ENCODE peak calls at places on chromosomes 6 and 20, in nine cellular contexts. One of them, this sample, is unnamed.

GRCh38 chr6:104414723-104415122 is 445.0 kb downstream of the HACE1 start:
- DNase-seq in NCI-H1092 treated with DMSO at 0.1 percent for 48 hours: no peak
- DNase-seq in aorta: no peak
- DNase-seq in left ventricle myocardium inferior: no peak
- DNase-seq in non-pigmented ciliary epithelial cell: no peak
- DNase-seq in HFF-Myc: no peak
- DNase-seq in LoVo: no peak
- DNase-seq in activated CD4-positive, alpha-beta T cell treated with anti-CD3 and anti-CD28 coated beads, Interleukin-2, amount 50 U/mL, for 24 hours: no peak
- DNase-seq in pancreas: no peak
- DNase-seq in this sample: no peak

GRCh38 chr20:48691523-48691922 is 136.3 kb downstream of the PREX1 start:
- DNase-seq in pancreas: no peak
- DNase-seq in NCI-H1092 treated with DMSO at 0.1 percent for 48 hours: no peak
- DNase-seq in LoVo: no peak
- DNase-seq in HFF-Myc: no peak
- DNase-seq in left ventricle myocardium inferior: peak
- DNase-seq in aorta: no peak
- DNase-seq in activated CD4-positive, alpha-beta T cell treated with anti-CD3 and anti-CD28 coated beads, Interleukin-2, amount 50 U/mL, for 24 hours: no peak
- DNase-seq in non-pigmented ciliary epithelial cell: no peak
- DNase-seq in this sample: no peak

GRCh38 chr20:62245911-62246280 is 7.6 kb downstream of the OSBPL2 start:
- DNase-seq in left ventricle myocardium inferior: no peak
- DNase-seq in LoVo: no peak
- DNase-seq in non-pigmented ciliary epithelial cell: no peak
- DNase-seq in NCI-H1092 treated with DMSO at 0.1 percent for 48 hours: no peak
- DNase-seq in activated CD4-positive, alpha-beta T cell treated with anti-CD3 and anti-CD28 coated beads, Interleukin-2, amount 50 U/mL, for 24 hours: no peak
- DNase-seq in aorta: no peak
- DNase-seq in HFF-Myc: no peak
- DNase-seq in pancreas: no peak
- DNase-seq in this sample: no peak

GRCh38 chr6:4441981-4442434 is 306.6 kb upstream of the ECI2 start:
- DNase-seq in LoVo: no peak
- DNase-seq in NCI-H1092 treated with DMSO at 0.1 percent for 48 hours: no peak
- DNase-seq in pancreas: no peak
- DNase-seq in aorta: no peak
- DNase-seq in HFF-Myc: no peak
- DNase-seq in non-pigmented ciliary epithelial cell: no peak
- DNase-seq in activated CD4-positive, alpha-beta T cell treated with anti-CD3 and anti-CD28 coated beads, Interleukin-2, amount 50 U/mL, for 24 hours: no peak
- DNase-seq in left ventricle myocardium inferior: no peak
- DNase-seq in this sample: no peak

GRCh38 chr6:40568062-40568708 is 19.0 kb downstream of the LRFN2 start:
- DNase-seq in activated CD4-positive, alpha-beta T cell treated with anti-CD3 and anti-CD28 coated beads, Interleukin-2, amount 50 U/mL, for 24 hours: no peak
- DNase-seq in pancreas: no peak
- DNase-seq in non-pigmented ciliary epithelial cell: no peak
- DNase-seq in LoVo: no peak
- DNase-seq in NCI-H1092 treated with DMSO at 0.1 percent for 48 hours: no peak
- DNase-seq in left ventricle myocardium inferior: no peak
- DNase-seq in HFF-Myc: no peak
- DNase-seq in aorta: no peak
- DNase-seq in this sample: no peak

GRCh38 chr20:61948586-61949362 is 116.9 kb downstream of the TAF4 start:
- DNase-seq in HFF-Myc: no peak
- DNase-seq in activated CD4-positive, alpha-beta T cell treated with anti-CD3 and anti-CD28 coated beads, Interleukin-2, amount 50 U/mL, for 24 hours: no peak
- DNase-seq in non-pigmented ciliary epithelial cell: no peak
- DNase-seq in LoVo: no peak
- DNase-seq in left ventricle myocardium inferior: no peak
- DNase-seq in pancreas: no peak
- DNase-seq in NCI-H1092 treated with DMSO at 0.1 percent for 48 hours: no peak
- DNase-seq in aorta: peak
- DNase-seq in this sample: no peak

GRCh38 chr6:44667668-44668390 is 280.3 kb downstream of the CDC5L start:
- DNase-seq in non-pigmented ciliary epithelial cell: no peak
- DNase-seq in activated CD4-positive, alpha-beta T cell treated with anti-CD3 and anti-CD28 coated beads, Interleukin-2, amount 50 U/mL, for 24 hours: no peak
- DNase-seq in HFF-Myc: no peak
- DNase-seq in NCI-H1092 treated with DMSO at 0.1 percent for 48 hours: no peak
- DNase-seq in left ventricle myocardium inferior: no peak
- DNase-seq in LoVo: peak
- DNase-seq in aorta: no peak
- DNase-seq in pancreas: no peak
- DNase-seq in this sample: no peak

GRCh38 chr20:25389858-25390537 is 637 bp downstream of the ABHD12 start:
- DNase-seq in aorta: peak
- DNase-seq in activated CD4-positive, alpha-beta T cell treated with anti-CD3 and anti-CD28 coated beads, Interleukin-2, amount 50 U/mL, for 24 hours: peak
- DNase-seq in non-pigmented ciliary epithelial cell: no peak
- DNase-seq in HFF-Myc: no peak
- DNase-seq in left ventricle myocardium inferior: peak
- DNase-seq in NCI-H1092 treated with DMSO at 0.1 percent for 48 hours: peak
- DNase-seq in LoVo: peak
- DNase-seq in pancreas: peak
- DNase-seq in this sample: no peak

GRCh38 chr20:51095755-51096509 is 73.0 kb upstream of the KCNG1 start:
- DNase-seq in aorta: no peak
- DNase-seq in non-pigmented ciliary epithelial cell: no peak
- DNase-seq in pancreas: no peak
- DNase-seq in NCI-H1092 treated with DMSO at 0.1 percent for 48 hours: peak
- DNase-seq in left ventricle myocardium inferior: no peak
- DNase-seq in activated CD4-positive, alpha-beta T cell treated with anti-CD3 and anti-CD28 coated beads, Interleukin-2, amount 50 U/mL, for 24 hours: no peak
- DNase-seq in LoVo: no peak
- DNase-seq in HFF-Myc: no peak
- DNase-seq in this sample: no peak

GRCh38 chr6:34924831-34925613 is 36.0 kb downstream of the ANKS1A start:
- DNase-seq in NCI-H1092 treated with DMSO at 0.1 percent for 48 hours: no peak
- DNase-seq in HFF-Myc: no peak
- DNase-seq in activated CD4-positive, alpha-beta T cell treated with anti-CD3 and anti-CD28 coated beads, Interleukin-2, amount 50 U/mL, for 24 hours: no peak
- DNase-seq in aorta: no peak
- DNase-seq in non-pigmented ciliary epithelial cell: no peak
- DNase-seq in left ventricle myocardium inferior: no peak
- DNase-seq in LoVo: no peak
- DNase-seq in pancreas: no peak
- DNase-seq in this sample: no peak

GRCh38 chr6:168047841-168048723 is 30.9 kb downstream of the FRMD1 start:
- DNase-seq in non-pigmented ciliary epithelial cell: no peak
- DNase-seq in pancreas: no peak
- DNase-seq in HFF-Myc: no peak
- DNase-seq in activated CD4-positive, alpha-beta T cell treated with anti-CD3 and anti-CD28 coated beads, Interleukin-2, amount 50 U/mL, for 24 hours: no peak
- DNase-seq in left ventricle myocardium inferior: no peak
- DNase-seq in NCI-H1092 treated with DMSO at 0.1 percent for 48 hours: no peak
- DNase-seq in LoVo: no peak
- DNase-seq in aorta: peak
- DNase-seq in this sample: no peak

GRCh38 chr20:6492396-6493055 is 275.0 kb upstream of the BMP2 start:
- DNase-seq in non-pigmented ciliary epithelial cell: peak
- DNase-seq in left ventricle myocardium inferior: no peak
- DNase-seq in pancreas: no peak
- DNase-seq in aorta: no peak
- DNase-seq in NCI-H1092 treated with DMSO at 0.1 percent for 48 hours: no peak
- DNase-seq in activated CD4-positive, alpha-beta T cell treated with anti-CD3 and anti-CD28 coated beads, Interleukin-2, amount 50 U/mL, for 24 hours: no peak
- DNase-seq in HFF-Myc: no peak
- DNase-seq in LoVo: peak
- DNase-seq in this sample: no peak

GRCh38 chr6:164273491-164273890 is 859.0 kb downstream of the QKI start:
- DNase-seq in NCI-H1092 treated with DMSO at 0.1 percent for 48 hours: no peak
- DNase-seq in pancreas: no peak
- DNase-seq in aorta: no peak
- DNase-seq in left ventricle myocardium inferior: no peak
- DNase-seq in non-pigmented ciliary epithelial cell: no peak
- DNase-seq in activated CD4-positive, alpha-beta T cell treated with anti-CD3 and anti-CD28 coated beads, Interleukin-2, amount 50 U/mL, for 24 hours: no peak
- DNase-seq in LoVo: no peak
- DNase-seq in HFF-Myc: no peak
- DNase-seq in this sample: no peak

GRCh38 chr6:40194771-40195170 is 260.5 kb upstream of the MOCS1 start:
- DNase-seq in non-pigmented ciliary epithelial cell: no peak
- DNase-seq in activated CD4-positive, alpha-beta T cell treated with anti-CD3 and anti-CD28 coated beads, Interleukin-2, amount 50 U/mL, for 24 hours: no peak
- DNase-seq in HFF-Myc: no peak
- DNase-seq in pancreas: no peak
- DNase-seq in NCI-H1092 treated with DMSO at 0.1 percent for 48 hours: no peak
- DNase-seq in aorta: no peak
- DNase-seq in left ventricle myocardium inferior: no peak
- DNase-seq in LoVo: no peak
- DNase-seq in this sample: no peak

GRCh38 chr6:99026135-99026534 is 78.4 kb upstream of the FBXL4 start:
- DNase-seq in activated CD4-positive, alpha-beta T cell treated with anti-CD3 and anti-CD28 coated beads, Interleukin-2, amount 50 U/mL, for 24 hours: no peak
- DNase-seq in aorta: no peak
- DNase-seq in pancreas: no peak
- DNase-seq in NCI-H1092 treated with DMSO at 0.1 percent for 48 hours: no peak
- DNase-seq in non-pigmented ciliary epithelial cell: no peak
- DNase-seq in HFF-Myc: no peak
- DNase-seq in left ventricle myocardium inferior: no peak
- DNase-seq in LoVo: no peak
- DNase-seq in this sample: no peak

GRCh38 chr6:15399651-15400470 is 154.0 kb downstream of the JARID2 start:
- DNase-seq in LoVo: no peak
- DNase-seq in activated CD4-positive, alpha-beta T cell treated with anti-CD3 and anti-CD28 coated beads, Interleukin-2, amount 50 U/mL, for 24 hours: no peak
- DNase-seq in pancreas: peak
- DNase-seq in HFF-Myc: peak
- DNase-seq in left ventricle myocardium inferior: peak
- DNase-seq in non-pigmented ciliary epithelial cell: peak
- DNase-seq in aorta: peak
- DNase-seq in NCI-H1092 treated with DMSO at 0.1 percent for 48 hours: peak
- DNase-seq in this sample: no peak

GRCh38 chr6:53020005-53020744 is 25.1 kb upstream of the GSTA4 start:
- DNase-seq in NCI-H1092 treated with DMSO at 0.1 percent for 48 hours: no peak
- DNase-seq in HFF-Myc: no peak
- DNase-seq in aorta: no peak
- DNase-seq in pancreas: no peak
- DNase-seq in left ventricle myocardium inferior: no peak
- DNase-seq in activated CD4-positive, alpha-beta T cell treated with anti-CD3 and anti-CD28 coated beads, Interleukin-2, amount 50 U/mL, for 24 hours: no peak
- DNase-seq in non-pigmented ciliary epithelial cell: no peak
- DNase-seq in LoVo: no peak
- DNase-seq in this sample: no peak

GRCh38 chr6:15763827-15764226 is 101.0 kb upstream of the DTNBP1 start:
- DNase-seq in pancreas: peak
- DNase-seq in NCI-H1092 treated with DMSO at 0.1 percent for 48 hours: no peak
- DNase-seq in aorta: no peak
- DNase-seq in non-pigmented ciliary epithelial cell: no peak
- DNase-seq in LoVo: peak
- DNase-seq in left ventricle myocardium inferior: no peak
- DNase-seq in activated CD4-positive, alpha-beta T cell treated with anti-CD3 and anti-CD28 coated beads, Interleukin-2, amount 50 U/mL, for 24 hours: no peak
- DNase-seq in HFF-Myc: peak
- DNase-seq in this sample: no peak

GRCh38 chr20:49052334-49052733 is 6.2 kb downstream of the CSE1L start:
- DNase-seq in HFF-Myc: no peak
- DNase-seq in non-pigmented ciliary epithelial cell: no peak
- DNase-seq in NCI-H1092 treated with DMSO at 0.1 percent for 48 hours: no peak
- DNase-seq in aorta: no peak
- DNase-seq in activated CD4-positive, alpha-beta T cell treated with anti-CD3 and anti-CD28 coated beads, Interleukin-2, amount 50 U/mL, for 24 hours: no peak
- DNase-seq in left ventricle myocardium inferior: no peak
- DNase-seq in LoVo: no peak
- DNase-seq in pancreas: no peak
- DNase-seq in this sample: no peak

GRCh38 chr6:159828074-159828473 is 28.0 kb downstream of the PNLDC1 start:
- DNase-seq in aorta: no peak
- DNase-seq in LoVo: no peak
- DNase-seq in HFF-Myc: no peak
- DNase-seq in activated CD4-positive, alpha-beta T cell treated with anti-CD3 and anti-CD28 coated beads, Interleukin-2, amount 50 U/mL, for 24 hours: no peak
- DNase-seq in pancreas: no peak
- DNase-seq in left ventricle myocardium inferior: no peak
- DNase-seq in NCI-H1092 treated with DMSO at 0.1 percent for 48 hours: no peak
- DNase-seq in non-pigmented ciliary epithelial cell: no peak
- DNase-seq in this sample: no peak

GRCh38 chr20:63635431-63636141 is 8.7 kb upstream of the GMEB2 start:
- DNase-seq in aorta: peak
- DNase-seq in activated CD4-positive, alpha-beta T cell treated with anti-CD3 and anti-CD28 coated beads, Interleukin-2, amount 50 U/mL, for 24 hours: peak
- DNase-seq in LoVo: no peak
- DNase-seq in non-pigmented ciliary epithelial cell: no peak
- DNase-seq in left ventricle myocardium inferior: no peak
- DNase-seq in pancreas: no peak
- DNase-seq in HFF-Myc: no peak
- DNase-seq in NCI-H1092 treated with DMSO at 0.1 percent for 48 hours: no peak
- DNase-seq in this sample: no peak

GRCh38 chr20:53513168-53513488 is 80.5 kb downstream of the ZNF217 start:
- DNase-seq in activated CD4-positive, alpha-beta T cell treated with anti-CD3 and anti-CD28 coated beads, Interleukin-2, amount 50 U/mL, for 24 hours: no peak
- DNase-seq in LoVo: no peak
- DNase-seq in pancreas: no peak
- DNase-seq in left ventricle myocardium inferior: no peak
- DNase-seq in NCI-H1092 treated with DMSO at 0.1 percent for 48 hours: no peak
- DNase-seq in non-pigmented ciliary epithelial cell: no peak
- DNase-seq in aorta: no peak
- DNase-seq in HFF-Myc: no peak
- DNase-seq in this sample: no peak

GRCh38 chr6:119547024-119547423 is 197.5 kb upstream of the MAN1A1 start:
- DNase-seq in LoVo: no peak
- DNase-seq in activated CD4-positive, alpha-beta T cell treated with anti-CD3 and anti-CD28 coated beads, Interleukin-2, amount 50 U/mL, for 24 hours: no peak
- DNase-seq in left ventricle myocardium inferior: no peak
- DNase-seq in pancreas: no peak
- DNase-seq in non-pigmented ciliary epithelial cell: no peak
- DNase-seq in aorta: no peak
- DNase-seq in NCI-H1092 treated with DMSO at 0.1 percent for 48 hours: no peak
- DNase-seq in HFF-Myc: no peak
- DNase-seq in this sample: no peak

GRCh38 chr6:13215390-13215789 is 112.9 kb downstream of the TBC1D7 start:
- DNase-seq in left ventricle myocardium inferior: no peak
- DNase-seq in LoVo: no peak
- DNase-seq in HFF-Myc: no peak
- DNase-seq in non-pigmented ciliary epithelial cell: no peak
- DNase-seq in activated CD4-positive, alpha-beta T cell treated with anti-CD3 and anti-CD28 coated beads, Interleukin-2, amount 50 U/mL, for 24 hours: no peak
- DNase-seq in NCI-H1092 treated with DMSO at 0.1 percent for 48 hours: no peak
- DNase-seq in pancreas: no peak
- DNase-seq in aorta: no peak
- DNase-seq in this sample: no peak

GRCh38 chr6:15892369-15892768 is 229.5 kb upstream of the DTNBP1 start:
- DNase-seq in activated CD4-positive, alpha-beta T cell treated with anti-CD3 and anti-CD28 coated beads, Interleukin-2, amount 50 U/mL, for 24 hours: no peak
- DNase-seq in left ventricle myocardium inferior: peak
- DNase-seq in LoVo: no peak
- DNase-seq in HFF-Myc: no peak
- DNase-seq in pancreas: no peak
- DNase-seq in non-pigmented ciliary epithelial cell: no peak
- DNase-seq in NCI-H1092 treated with DMSO at 0.1 percent for 48 hours: no peak
- DNase-seq in aorta: no peak
- DNase-seq in this sample: no peak

GRCh38 chr6:56043076-56043475 is 167.7 kb upstream of the BMP5 start:
- DNase-seq in LoVo: no peak
- DNase-seq in HFF-Myc: no peak
- DNase-seq in pancreas: no peak
- DNase-seq in activated CD4-positive, alpha-beta T cell treated with anti-CD3 and anti-CD28 coated beads, Interleukin-2, amount 50 U/mL, for 24 hours: no peak
- DNase-seq in NCI-H1092 treated with DMSO at 0.1 percent for 48 hours: no peak
- DNase-seq in aorta: no peak
- DNase-seq in left ventricle myocardium inferior: no peak
- DNase-seq in non-pigmented ciliary epithelial cell: no peak
- DNase-seq in this sample: no peak

GRCh38 chr6:141988954-141989705 is 143.6 kb upstream of the GJE1 start:
- DNase-seq in aorta: no peak
- DNase-seq in activated CD4-positive, alpha-beta T cell treated with anti-CD3 and anti-CD28 coated beads, Interleukin-2, amount 50 U/mL, for 24 hours: no peak
- DNase-seq in HFF-Myc: peak
- DNase-seq in left ventricle myocardium inferior: no peak
- DNase-seq in non-pigmented ciliary epithelial cell: peak
- DNase-seq in LoVo: peak
- DNase-seq in pancreas: no peak
- DNase-seq in NCI-H1092 treated with DMSO at 0.1 percent for 48 hours: peak
- DNase-seq in this sample: peak

GRCh38 chr6:107132330-107132954 is 17.1 kb upstream of the BEND3 start:
- DNase-seq in aorta: no peak
- DNase-seq in pancreas: no peak
- DNase-seq in non-pigmented ciliary epithelial cell: no peak
- DNase-seq in activated CD4-positive, alpha-beta T cell treated with anti-CD3 and anti-CD28 coated beads, Interleukin-2, amount 50 U/mL, for 24 hours: no peak
- DNase-seq in LoVo: peak
- DNase-seq in NCI-H1092 treated with DMSO at 0.1 percent for 48 hours: peak
- DNase-seq in HFF-Myc: no peak
- DNase-seq in left ventricle myocardium inferior: no peak
- DNase-seq in this sample: no peak

GRCh38 chr20:57409316-57409671 is 18.1 kb downstream of the RBM38 start:
- DNase-seq in pancreas: no peak
- DNase-seq in left ventricle myocardium inferior: no peak
- DNase-seq in LoVo: no peak
- DNase-seq in HFF-Myc: no peak
- DNase-seq in NCI-H1092 treated with DMSO at 0.1 percent for 48 hours: no peak
- DNase-seq in activated CD4-positive, alpha-beta T cell treated with anti-CD3 and anti-CD28 coated beads, Interleukin-2, amount 50 U/mL, for 24 hours: no peak
- DNase-seq in aorta: no peak
- DNase-seq in non-pigmented ciliary epithelial cell: no peak
- DNase-seq in this sample: no peak

GRCh38 chr6:107665386-107665785 is 158.7 kb downstream of the SCML4 start:
- DNase-seq in HFF-Myc: no peak
- DNase-seq in NCI-H1092 treated with DMSO at 0.1 percent for 48 hours: peak
- DNase-seq in aorta: no peak
- DNase-seq in pancreas: no peak
- DNase-seq in non-pigmented ciliary epithelial cell: no peak
- DNase-seq in LoVo: no peak
- DNase-seq in activated CD4-positive, alpha-beta T cell treated with anti-CD3 and anti-CD28 coated beads, Interleukin-2, amount 50 U/mL, for 24 hours: no peak
- DNase-seq in left ventricle myocardium inferior: no peak
- DNase-seq in this sample: no peak

GRCh38 chr20:18019068-18019467 is 38.6 kb downstream of the OVOL2 start:
- DNase-seq in left ventricle myocardium inferior: no peak
- DNase-seq in HFF-Myc: no peak
- DNase-seq in non-pigmented ciliary epithelial cell: no peak
- DNase-seq in NCI-H1092 treated with DMSO at 0.1 percent for 48 hours: no peak
- DNase-seq in aorta: no peak
- DNase-seq in LoVo: no peak
- DNase-seq in activated CD4-positive, alpha-beta T cell treated with anti-CD3 and anti-CD28 coated beads, Interleukin-2, amount 50 U/mL, for 24 hours: no peak
- DNase-seq in pancreas: no peak
- DNase-seq in this sample: no peak